ENCODE peak calls at places on chromosomes 11 and 22, in six cellular contexts. One of them, this sample, is unnamed.

GRCh38 chr22:44807915-44808690 is 55.7 kb downstream of the ARHGAP8 start:
- DNase-seq in GM12891: no peak
- DNase-seq in H1: no peak
- DNase-seq in GM12878: no peak
- DNase-seq in K562: peak; percentile 69
- DNase-seq in HepG2: peak; percentile 15
- DNase-seq in this sample: no peak

GRCh38 chr11:119757378-119757777 is 28.4 kb upstream of the NECTIN1 start:
- DNase-seq in GM12891: no peak
- DNase-seq in H1: no peak
- DNase-seq in GM12878: no peak
- DNase-seq in K562: no peak
- DNase-seq in HepG2: no peak
- DNase-seq in this sample: no peak

GRCh38 chr11:63920870-63921417 is 4.0 kb upstream of the RCOR2 start:
- DNase-seq in GM12891: no peak
- DNase-seq in H1: no peak
- DNase-seq in GM12878: no peak
- DNase-seq in K562: peak; percentile 83
- DNase-seq in HepG2: no peak
- DNase-seq in this sample: no peak

GRCh38 chr11:78492973-78493372 is 75.4 kb upstream of the GAB2 start:
- DNase-seq in GM12891: no peak
- DNase-seq in H1: no peak
- DNase-seq in GM12878: no peak
- DNase-seq in K562: no peak
- DNase-seq in HepG2: no peak
- DNase-seq in this sample: no peak

GRCh38 chr11:17683378-17684161 is 35.8 kb upstream of the MYOD1 start:
- DNase-seq in GM12891: no peak
- DNase-seq in H1: no peak
- DNase-seq in GM12878: no peak
- DNase-seq in K562: no peak
- DNase-seq in HepG2: peak; percentile 42
- DNase-seq in this sample: no peak

GRCh38 chr11:114259551-114259983 is 36.6 kb upstream of the NNMT start:
- DNase-seq in GM12891: no peak
- DNase-seq in H1: no peak
- DNase-seq in GM12878: no peak
- DNase-seq in K562: no peak
- DNase-seq in HepG2: no peak
- DNase-seq in this sample: no peak

GRCh38 chr11:125282596-125282914 is 118.0 kb downstream of the PKNOX2 start:
- DNase-seq in GM12891: no peak
- DNase-seq in H1: no peak
- DNase-seq in GM12878: no peak
- DNase-seq in K562: no peak
- DNase-seq in HepG2: no peak
- DNase-seq in this sample: no peak

GRCh38 chr11:117693344-117693743 is 103.7 kb downstream of the DSCAML1 start:
- DNase-seq in GM12891: no peak
- DNase-seq in H1: no peak
- DNase-seq in GM12878: no peak
- DNase-seq in K562: no peak
- DNase-seq in HepG2: no peak
- DNase-seq in this sample: no peak

GRCh38 chr22:19612866-19613572 is 88.8 kb upstream of the CLDN5 start:
- DNase-seq in GM12891: no peak
- DNase-seq in H1: no peak
- DNase-seq in GM12878: no peak
- DNase-seq in K562: no peak
- DNase-seq in HepG2: no peak
- DNase-seq in this sample: no peak
- TF ChIP-seq POLR2AphosphoS5 in GM12891: no peak
- TF ChIP-seq POLR2AphosphoS5 in H1: no peak
- TF ChIP-seq POLR2AphosphoS5 in GM12878: no peak
- TF ChIP-seq POLR2AphosphoS5 in K562: no peak
- TF ChIP-seq POLR2AphosphoS5 in HepG2: no peak
- TF ChIP-seq POLR2AphosphoS5 in this sample: no peak

GRCh38 chr22:42180349-42180842 is 49.8 kb upstream of the CYP2D6 start:
- DNase-seq in GM12891: no peak
- DNase-seq in H1: no peak
- DNase-seq in GM12878: no peak
- DNase-seq in K562: peak; percentile 77
- DNase-seq in HepG2: no peak
- DNase-seq in this sample: no peak
- TF ChIP-seq POLR2A in GM12891: no peak
- TF ChIP-seq POLR2A in H1: no peak
- TF ChIP-seq POLR2A in GM12878: no peak
- TF ChIP-seq POLR2A in K562: no peak
- TF ChIP-seq POLR2A in HepG2: no peak
- TF ChIP-seq POLR2A in this sample: no peak

DNA sequence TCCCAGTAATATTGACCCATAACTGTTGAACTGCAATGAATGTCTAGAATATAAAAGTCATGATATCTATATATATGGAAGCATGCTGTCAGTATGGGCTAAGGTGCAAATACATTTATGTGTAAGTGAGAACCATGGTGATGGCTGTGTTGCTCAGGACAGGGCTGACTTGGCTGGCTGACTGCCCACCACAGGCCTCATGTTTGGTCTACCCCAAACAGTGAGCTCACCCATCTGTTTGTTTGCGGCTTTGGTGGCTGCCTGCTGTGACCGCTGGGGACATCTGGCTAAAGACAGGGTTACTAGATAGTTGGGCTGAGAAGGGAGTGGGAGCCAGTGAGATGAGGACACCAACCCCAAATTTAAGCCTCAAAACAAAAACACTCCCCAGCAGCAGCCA is 6.3 kb downstream of the CD44 start:
- DNase-seq in GM12891: no peak
- DNase-seq in H1: no peak
- DNase-seq in GM12878: peak; percentile 86
- DNase-seq in K562: peak; percentile 25
- DNase-seq in HepG2: no peak
- DNase-seq in this sample: peak; percentile 39
- TF ChIP-seq TAF1 in GM12891: no peak
- TF ChIP-seq TAF1 in H1: no peak
- TF ChIP-seq TAF1 in GM12878: no peak
- TF ChIP-seq TAF1 in K562: no peak
- TF ChIP-seq TAF1 in HepG2: no peak
- TF ChIP-seq TAF1 in this sample: no peak

DNA sequence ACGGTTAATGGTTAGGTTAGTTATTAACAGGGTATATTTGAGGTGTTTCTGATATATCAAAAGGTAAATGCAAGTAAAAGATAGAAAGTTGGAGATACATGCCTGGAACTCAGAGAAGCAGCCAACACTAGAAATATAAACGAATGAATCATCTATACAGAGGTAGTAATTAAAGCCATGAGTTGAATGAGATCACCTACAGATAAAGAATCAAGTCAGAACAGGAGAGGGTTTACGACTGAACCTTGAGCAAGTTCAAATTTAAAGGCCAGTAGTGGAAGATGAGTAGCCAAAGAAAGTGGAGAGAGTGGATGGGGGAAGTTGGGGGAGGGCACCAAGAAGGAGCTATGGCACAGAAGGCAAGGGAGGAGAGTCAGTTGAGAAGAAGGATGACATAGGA is 74.0 kb downstream of the SPON1 start:
- DNase-seq in GM12891: no peak
- DNase-seq in H1: no peak
- DNase-seq in GM12878: no peak
- DNase-seq in K562: no peak
- DNase-seq in HepG2: no peak
- DNase-seq in this sample: no peak
- TF ChIP-seq POLR2AphosphoS5 in GM12891: no peak
- TF ChIP-seq POLR2AphosphoS5 in H1: no peak
- TF ChIP-seq POLR2AphosphoS5 in GM12878: no peak
- TF ChIP-seq POLR2AphosphoS5 in K562: no peak
- TF ChIP-seq POLR2AphosphoS5 in HepG2: no peak
- TF ChIP-seq POLR2AphosphoS5 in this sample: no peak

DNA sequence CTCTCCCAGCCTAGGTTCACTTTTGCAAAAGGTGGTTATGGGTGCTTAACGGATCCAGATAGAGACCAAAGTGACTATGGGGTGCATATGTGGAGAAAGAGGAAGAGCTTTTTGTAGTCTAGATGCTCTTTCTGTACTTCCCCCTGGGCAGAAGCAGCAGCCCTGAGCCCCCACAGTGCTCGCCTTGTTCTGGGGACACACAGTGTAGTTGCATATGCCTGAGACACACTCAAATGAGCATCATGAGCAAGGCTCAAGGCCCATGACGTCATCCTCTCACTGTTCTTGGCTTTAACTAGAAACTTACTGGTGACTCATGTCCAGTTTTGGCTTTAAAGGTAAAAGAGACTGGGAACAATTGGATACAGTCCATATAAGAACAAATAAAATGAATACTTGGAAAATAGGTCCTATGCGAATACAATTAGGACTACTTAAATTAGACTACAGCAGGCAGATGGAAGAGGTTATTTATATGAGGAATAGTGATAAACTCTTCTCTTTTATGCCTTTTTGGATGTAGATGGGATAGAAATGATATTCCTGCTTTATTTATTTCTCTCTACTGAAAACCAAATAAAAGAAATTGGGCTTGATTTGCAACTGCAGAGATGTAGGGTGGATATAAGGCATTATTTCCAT is 20.1 kb upstream of the PEX26 start:
- DNase-seq in GM12891: no peak
- DNase-seq in H1: no peak
- DNase-seq in GM12878: peak; percentile 68
- DNase-seq in K562: peak; percentile 34
- DNase-seq in HepG2: peak; percentile 63
- DNase-seq in this sample: no peak
- TF ChIP-seq POLR2A in GM12891: no peak
- TF ChIP-seq POLR2A in H1: no peak
- TF ChIP-seq POLR2A in GM12878: no peak
- TF ChIP-seq POLR2A in K562: no peak
- TF ChIP-seq POLR2A in HepG2: no peak
- TF ChIP-seq POLR2A in this sample: no peak

DNA sequence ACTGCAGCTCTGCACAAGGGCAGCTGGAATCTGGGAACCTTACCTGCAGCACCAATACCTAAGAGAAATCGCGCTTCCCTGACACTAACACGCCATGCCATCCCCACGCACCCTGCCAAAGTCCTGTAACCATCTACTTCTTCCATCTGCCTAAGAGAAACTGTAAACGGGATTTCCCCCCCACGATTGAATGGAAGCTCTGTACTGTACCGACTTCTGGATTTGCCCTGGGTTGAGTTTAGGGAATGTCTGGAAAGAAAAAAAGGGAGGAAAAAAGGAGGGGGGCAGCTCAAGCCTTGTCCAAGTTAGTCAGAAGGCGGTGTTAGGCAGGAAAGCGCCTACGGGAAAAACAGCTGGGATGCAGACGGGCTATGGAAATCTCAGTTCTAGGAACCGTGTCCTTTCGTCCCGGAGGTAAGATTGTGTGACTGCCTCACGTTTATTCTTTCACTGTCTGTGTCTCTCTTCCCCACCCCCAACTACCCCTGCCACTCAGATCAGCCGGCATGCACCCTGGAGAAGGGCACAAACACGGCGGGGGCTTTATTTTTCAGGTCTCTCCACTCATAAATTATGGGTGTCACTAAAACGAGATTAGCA is 125.5 kb upstream of the C11orf58 start:
- DNase-seq in GM12891: no peak
- DNase-seq in H1: no peak
- DNase-seq in GM12878: no peak
- DNase-seq in K562: no peak
- DNase-seq in HepG2: no peak
- DNase-seq in this sample: no peak
- TF ChIP-seq TAF1 in GM12891: no peak
- TF ChIP-seq TAF1 in H1: no peak
- TF ChIP-seq TAF1 in GM12878: no peak
- TF ChIP-seq TAF1 in K562: no peak
- TF ChIP-seq TAF1 in HepG2: no peak
- TF ChIP-seq TAF1 in this sample: no peak

This sample was measured in GM12892.